ENCODE peak calls at places on chromosomes 13 and 19, in four cellular contexts. T, B, R and U are unnamed samples.

GRCh38 chr19:17402982-17403855 is 2.2 kb downstream of the BST2 start:
- DNase-seq in B (no peak), T (no peak), R (peak), U (no peak)

GRCh38 chr19:28519950-28520861 is 692.7 kb downstream of the UQCRFS1 start:
- DNase-seq in T (peak), R (no peak), B (no peak), U (no peak)

GRCh38 chr19:43763473-43763939 is 8.7 kb upstream of the SMG9 start:
- DNase-seq in T (no peak), B (no peak), R (no peak), U (no peak)

GRCh38 chr13:73368608-73369007 is 309.8 kb downstream of the KLF5 start:
- DNase-seq in R (no peak), T (no peak), B (no peak), U (no peak)

GRCh38 chr19:38852231-38853044 is 2.7 kb upstream of the HNRNPL start:
- DNase-seq in T (no peak), B (peak), R (peak), U (peak)

GRCh38 chr19:42092350-42092749 is 16.4 kb downstream of the ZNF574 start:
- DNase-seq in B (peak), T (no peak), R (peak), U (peak)

GRCh38 chr19:7915250-7916136 is 863 bp downstream of the TGFBR3L start:
- DNase-seq in T (no peak), R (no peak), B (no peak), U (no peak)

GRCh38 chr19:861756-862528 is 2.5 kb downstream of the CFD start:
- DNase-seq in B (peak), T (no peak), R (peak), U (peak)

GRCh38 chr19:46639356-46640061 is 3.5 kb upstream of the GNG8 start:
- DNase-seq in T (no peak), B (no peak), R (no peak), U (peak)

GRCh38 chr19:13115936-13116281 is 631 bp downstream of the TRMT1 start:
- DNase-seq in T (no peak), B (no peak), R (no peak), U (no peak)

GRCh38 chr19:4590559-4590958 is 31.1 kb upstream of the SEMA6B start:
- DNase-seq in R (no peak), T (no peak), B (no peak), U (no peak)

GRCh38 chr13:53254495-53254894 is 225.9 kb downstream of the OLFM4 start:
- DNase-seq in T (no peak), R (no peak), B (no peak), U (no peak)

GRCh38 chr13:50911051-50911690 is 1.6 kb downstream of the RNASEH2B start:
- DNase-seq in T (no peak), B (no peak), R (no peak), U (no peak)